ENCODE peak calls at places on chromosome 10, in four cellular contexts. E is colonic mucosa, Z is IMR-90, V is psoas muscle. P is an unnamed sample.

GRCh38 chr10:43211030-43211429 is 55.8 kb downstream of the RASGEF1A start:
- DNase-seq in E (no peak), Z (peak; percentile 15), V (peak; percentile 1), P (no peak)

GRCh38 chr10:34740321-34740720 is 74.8 kb downstream of the PARD3 start:
- DNase-seq in Z (no peak), E (no peak), V (no peak), P (no peak)

GRCh38 chr10:43851030-43851429 is 202.3 kb upstream of the ZNF32 start:
- DNase-seq in Z (no peak), E (no peak), V (no peak), P (no peak)

GRCh38 chr10:87734987-87735827 is 75.5 kb downstream of the PAPSS2 start:
- DNase-seq in E (no peak), V (no peak), Z (peak; percentile 51), P (peak; percentile 82)

GRCh38 chr10:23364378-23364777 is 19.8 kb upstream of the C10orf67 start:
- DNase-seq in E (no peak), Z (no peak), V (no peak), P (no peak)

GRCh38 chr10:130233426-130233825 is 97.2 kb downstream of the GLRX3 start:
- DNase-seq in V (no peak), E (no peak), Z (no peak), P (no peak)

GRCh38 chr10:30000802-30001571 is 58.4 kb downstream of the JCAD start:
- DNase-seq in Z (peak; percentile 93), E (peak; percentile 20), V (peak; percentile 32), P (peak; percentile 86)

GRCh38 chr10:77603529-77603927 is 34.1 kb downstream of the KCNMA1 start:
- DNase-seq in Z (peak; percentile 44), E (peak; percentile 89), V (no peak), P (no peak)

GRCh38 chr10:124461642-124462347 is at the start of gene LHPP:
- DNase-seq in Z (peak; percentile 66), V (peak; percentile 88), E (peak; percentile 89), P (peak; percentile 75)

GRCh38 chr10:105347487-105347886 is 706.4 kb downstream of the SORCS3 start:
- DNase-seq in E (no peak), V (no peak), Z (no peak), P (no peak)

GRCh38 chr10:118264838-118265470 is 77.2 kb downstream of the FAM204A start:
- DNase-seq in E (no peak), Z (no peak), V (no peak), P (no peak)

GRCh38 chr10:123689880-123690279 is 23.7 kb downstream of the GPR26 start:
- DNase-seq in Z (no peak), V (no peak), E (no peak), P (no peak)

GRCh38 chr10:93059975-93060886 is at the start of gene CYP26C1:
- DNase-seq in E (no peak), Z (no peak), V (no peak), P (no peak)

GRCh38 chr10:7306147-7306546 is 104.7 kb downstream of the SFMBT2 start:
- DNase-seq in Z (peak; percentile 2), V (no peak), E (no peak), P (no peak)

DNA sequence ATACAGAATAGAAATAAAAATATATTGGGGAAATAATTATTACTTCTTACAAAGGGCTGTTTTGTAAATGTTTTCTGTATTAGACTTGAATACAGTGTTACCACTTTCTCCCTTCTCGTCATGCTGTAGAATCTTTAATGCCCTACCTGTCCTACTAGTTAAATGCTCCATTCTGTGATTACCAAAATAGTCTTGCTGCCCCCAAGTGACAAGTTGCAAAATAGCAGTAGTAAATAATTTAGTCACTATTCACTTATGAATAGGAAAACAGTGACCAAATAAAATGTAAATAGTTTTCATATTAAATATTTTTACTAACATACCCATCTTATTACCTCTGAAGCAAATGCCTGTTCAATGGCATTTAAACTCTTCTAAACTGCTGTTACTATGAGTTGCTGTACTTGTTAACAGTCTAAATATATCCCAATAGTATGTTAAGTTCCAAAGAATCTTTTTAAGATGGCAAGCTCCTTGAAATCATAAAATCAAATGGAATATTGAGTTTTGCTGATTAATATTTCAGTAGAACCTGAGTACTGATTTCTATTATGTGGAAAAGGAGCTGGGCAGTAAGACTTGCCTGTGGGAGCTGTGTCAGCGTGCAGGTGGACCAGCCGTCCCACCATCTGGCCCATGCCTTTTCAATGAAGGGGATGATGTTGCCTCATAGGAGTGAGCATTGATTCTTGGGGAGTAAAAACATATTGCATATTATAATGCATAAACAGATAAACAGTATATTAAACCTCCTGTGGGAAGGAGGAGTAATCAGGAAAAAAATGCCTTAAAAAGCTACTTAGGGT is 18.1 kb upstream of the OIT3 start:
- DNase-seq in V (no peak), Z (peak; percentile 43), E (no peak), P (peak; percentile 42)
- TF ChIP-seq CTCF in V (peak; percentile 49), Z (peak; percentile 63), E (no peak), P (peak; percentile 53)

DNA sequence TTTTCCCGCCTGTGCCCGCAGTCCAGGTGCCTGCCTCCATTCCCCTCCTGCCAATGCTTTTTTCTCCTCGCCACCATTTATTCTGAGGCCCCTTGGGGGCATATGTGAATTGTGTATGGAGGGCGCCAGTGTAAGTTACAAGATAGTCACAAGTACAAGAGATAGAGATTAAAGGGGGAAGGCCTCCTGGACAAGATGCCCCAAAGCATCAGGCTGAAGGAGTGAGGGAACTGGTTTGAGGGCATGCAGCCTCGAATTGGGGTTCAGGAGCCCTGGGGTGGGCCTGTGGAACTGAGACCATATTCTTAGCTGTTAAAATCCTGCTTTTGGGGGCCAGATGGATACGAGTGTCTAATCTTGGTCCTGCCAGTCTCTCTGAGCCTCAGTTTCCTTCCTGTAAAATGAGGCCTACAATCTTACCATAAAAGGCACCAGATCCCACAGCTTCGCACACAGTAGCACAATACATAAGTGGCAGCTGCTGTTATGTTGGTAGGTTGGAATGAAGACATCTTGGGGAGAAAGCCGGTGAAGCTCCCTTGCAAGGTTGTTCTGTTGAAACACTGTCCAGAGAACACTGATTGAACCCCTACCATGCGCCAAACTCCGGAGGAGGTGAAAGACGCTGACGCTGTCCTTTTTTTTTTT is 545 bp upstream of the COMTD1 start:
- DNase-seq in Z (no peak), V (no peak), E (no peak), P (no peak)
- H3K4me3 ChIP-seq in Z (no peak overlapping the region), V (no peak overlapping the region), E (peak overlapping the region; percentile 78), P (no peak overlapping the region)

DNA sequence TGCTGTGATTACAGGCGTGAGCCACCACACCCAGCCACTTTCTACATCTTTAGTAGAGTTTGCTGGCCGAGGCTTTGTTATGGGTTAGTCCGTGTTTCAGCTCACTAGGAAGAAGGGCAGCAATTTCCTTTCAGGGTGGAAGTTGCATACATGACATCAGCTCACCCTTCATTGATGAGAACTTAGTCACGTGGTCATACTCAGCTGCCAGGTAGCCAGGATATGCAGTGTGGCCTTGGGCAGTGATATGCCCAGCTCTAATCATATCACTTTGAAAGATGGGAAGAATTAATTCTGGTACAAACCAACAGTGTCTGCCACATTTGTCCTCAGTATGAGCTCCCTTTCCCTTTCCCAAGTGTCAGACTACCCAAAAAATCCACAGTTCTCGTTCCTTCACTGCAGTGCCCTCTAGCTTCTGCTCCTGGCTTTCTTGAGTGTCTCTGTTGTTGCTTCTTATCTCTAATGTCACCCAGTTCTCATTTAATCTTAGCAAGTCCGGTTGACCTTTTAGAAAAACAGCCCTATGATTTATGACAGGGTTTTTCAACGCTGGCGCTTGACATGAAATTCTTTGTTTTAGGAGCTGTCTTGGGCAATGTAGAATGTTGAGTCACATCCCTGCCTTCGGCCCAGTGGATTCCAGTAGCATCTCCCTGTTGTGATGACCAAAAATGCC is 108.7 kb upstream of the ITGB1 start:
- DNase-seq in E (no peak), V (no peak), Z (peak; percentile 60), P (no peak)
- TF ChIP-seq CTCF in E (no peak), V (no peak), Z (peak; percentile 24), P (no peak)

GRCh38 chr10:112535432-112536038 is 88.5 kb downstream of the VTI1A start:
- DNase-seq in V (no peak), Z (peak; percentile 7), E (no peak), P (no peak)

GRCh38 chr10:112526906-112527305 is 79.9 kb downstream of the VTI1A start:
- DNase-seq in E (no peak), Z (no peak), V (no peak), P (no peak)

GRCh38 chr10:112528235-112528634 is 81.2 kb downstream of the VTI1A start:
- DNase-seq in V (no peak), Z (no peak), E (no peak), P (no peak)

GRCh38 chr10:112536663-112537062 is 89.6 kb downstream of the VTI1A start:
- DNase-seq in Z (no peak), E (no peak), V (no peak), P (no peak)

GRCh38 chr10:112532053-112532658 is 85.1 kb downstream of the VTI1A start:
- DNase-seq in V (no peak), Z (peak; percentile 47), E (no peak), P (no peak)
- H3K4me3 ChIP-seq in V (peak overlapping the region; percentile 17), Z (peak overlapping the region; percentile 41), E (no peak overlapping the region), P (no peak overlapping the region)

GRCh38 chr10:113171662-113172061 is 221.6 kb downstream of the TCF7L2 start:
- DNase-seq in V (no peak), E (no peak), Z (no peak), P (no peak)

GRCh38 chr10:113168560-113168959 is 218.5 kb downstream of the TCF7L2 start:
- DNase-seq in E (no peak), V (no peak), Z (no peak), P (no peak)

GRCh38 chr10:113167702-113168101 is 217.7 kb downstream of the TCF7L2 start:
- DNase-seq in Z (no peak), E (no peak), V (no peak), P (no peak)

GRCh38 chr10:113169111-113169510 is 219.1 kb downstream of the TCF7L2 start:
- DNase-seq in Z (no peak), V (no peak), E (no peak), P (no peak)

DNA sequence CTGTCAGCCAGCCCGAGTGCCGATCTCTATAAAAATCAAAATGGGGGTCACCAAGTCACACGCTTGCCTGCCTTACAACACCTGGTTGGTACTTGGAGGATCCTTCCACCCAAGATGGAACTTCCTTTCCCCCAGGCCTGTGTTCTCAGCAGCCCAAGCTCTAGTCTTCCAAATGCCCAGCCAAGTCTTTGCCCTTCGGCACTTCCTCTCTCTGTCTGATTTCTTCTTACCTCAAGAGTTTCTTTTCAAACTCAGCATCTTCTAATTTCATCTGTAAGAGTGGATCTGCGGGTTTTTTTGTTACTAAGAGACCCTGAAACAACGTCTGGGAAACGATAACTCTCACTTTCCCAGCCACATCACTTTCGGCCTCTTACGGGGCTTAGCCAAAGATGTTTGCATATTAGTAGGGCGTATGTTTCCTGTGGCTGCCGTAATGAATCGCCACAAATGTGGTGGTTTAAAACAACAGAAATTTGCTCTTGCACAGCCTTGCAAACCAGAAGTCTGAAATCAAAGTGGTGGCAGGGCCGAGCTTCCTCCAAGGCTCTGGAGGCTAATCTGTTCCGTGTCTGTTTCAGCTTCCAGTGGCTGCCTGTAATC is 219.9 kb downstream of the TCF7L2 start:
- DNase-seq in Z (no peak), V (no peak), E (no peak), P (no peak)
- TF ChIP-seq CTCF in Z (no peak), V (no peak), E (no peak), P (no peak)

P was measured in astrocyte of the spinal cord.